ENCODE peak calls at places on chromosomes 6 and 20, in four cellular contexts. One of them, this sample, is unnamed.

GRCh38 chr20:14355791-14356190 is 18.4 kb upstream of the FLRT3 start:
- DNase-seq in stomach: no peak
- DNase-seq in A549: no peak
- DNase-seq in tibial nerve: no peak
- DNase-seq in this sample: no peak

GRCh38 chr6:26175428-26176181 is 88.4 kb downstream of the HFE start:
- DNase-seq in stomach: no peak
- DNase-seq in A549: no peak
- DNase-seq in tibial nerve: no peak
- DNase-seq in this sample: no peak

GRCh38 chr6:32854376-32855178 is 585 bp downstream of the PSMB9 start:
- DNase-seq in stomach: peak
- DNase-seq in A549: peak
- DNase-seq in tibial nerve: no peak
- DNase-seq in this sample: peak

GRCh38 chr20:8049321-8049720 is 29.8 kb upstream of the TMX4 start:
- DNase-seq in stomach: no peak
- DNase-seq in A549: no peak
- DNase-seq in tibial nerve: no peak
- DNase-seq in this sample: no peak

GRCh38 chr6:84428300-84428907 is 201.0 kb upstream of the CEP162 start:
- DNase-seq in stomach: peak
- DNase-seq in A549: peak
- DNase-seq in tibial nerve: peak
- DNase-seq in this sample: no peak

GRCh38 chr6:159762681-159763293 is 942 bp downstream of the ACAT2 start:
- DNase-seq in stomach: no peak
- DNase-seq in A549: no peak
- DNase-seq in tibial nerve: no peak
- DNase-seq in this sample: peak

GRCh38 chr20:56443654-56444540 is 24.5 kb upstream of the RTF2 start:
- DNase-seq in stomach: no peak
- DNase-seq in A549: no peak
- DNase-seq in tibial nerve: no peak
- DNase-seq in this sample: peak

GRCh38 chr6:170480045-170480714 is 72.9 kb downstream of the PSMB1 start:
- DNase-seq in stomach: peak
- DNase-seq in A549: no peak
- DNase-seq in tibial nerve: no peak
- DNase-seq in this sample: no peak

GRCh38 chr6:134636221-134636830 is 313.6 kb downstream of the ALDH8A1 start:
- DNase-seq in stomach: no peak
- DNase-seq in A549: no peak
- DNase-seq in tibial nerve: no peak
- DNase-seq in this sample: no peak

GRCh38 chr6:2966347-2966746 is 5.0 kb downstream of the SERPINB6 start:
- DNase-seq in stomach: no peak
- DNase-seq in A549: no peak
- DNase-seq in tibial nerve: no peak
- DNase-seq in this sample: no peak

GRCh38 chr6:146851837-146852236 is 253.1 kb downstream of the ADGB start:
- DNase-seq in stomach: no peak
- DNase-seq in A549: no peak
- DNase-seq in tibial nerve: no peak
- DNase-seq in this sample: no peak

GRCh38 chr20:34410331-34410730 is 47.3 kb downstream of the ITCH start:
- DNase-seq in stomach: no peak
- DNase-seq in A549: no peak
- DNase-seq in tibial nerve: no peak
- DNase-seq in this sample: no peak
- TF ChIP-seq EP300 in stomach: no peak
- TF ChIP-seq EP300 in A549: no peak
- TF ChIP-seq EP300 in tibial nerve: no peak
- TF ChIP-seq EP300 in this sample: no peak

GRCh38 chr6:91149914-91150674 is 563.2 kb upstream of the MAP3K7 start:
- DNase-seq in stomach: no peak
- DNase-seq in A549: no peak
- DNase-seq in tibial nerve: no peak
- DNase-seq in this sample: no peak

GRCh38 chr6:91149246-91149645 is 562.4 kb upstream of the MAP3K7 start:
- DNase-seq in stomach: no peak
- DNase-seq in A549: no peak
- DNase-seq in tibial nerve: no peak
- DNase-seq in this sample: no peak

GRCh38 chr6:91155129-91155528 is 568.3 kb upstream of the MAP3K7 start:
- DNase-seq in stomach: no peak
- DNase-seq in A549: no peak
- DNase-seq in tibial nerve: no peak
- DNase-seq in this sample: no peak

DNA sequence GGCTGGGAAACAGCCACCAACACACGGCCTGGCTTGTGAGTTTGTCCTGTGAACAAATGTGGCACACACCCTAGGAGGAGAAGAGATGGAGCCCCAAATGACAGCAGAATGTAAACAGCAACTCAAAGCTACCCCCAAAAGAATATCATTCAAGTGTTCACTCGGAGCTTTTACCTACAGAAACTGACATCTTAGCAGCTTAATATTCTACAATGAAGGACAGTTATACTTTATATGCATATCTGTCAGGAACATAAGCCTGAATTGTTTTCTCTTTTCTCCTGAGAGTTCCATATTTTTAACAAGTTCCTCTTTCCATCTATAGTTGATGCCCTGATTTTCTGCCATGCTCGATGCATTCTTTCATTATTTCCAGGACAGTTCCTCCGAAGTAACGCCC is 566.0 kb upstream of the MAP3K7 start:
- DNase-seq in stomach: no peak
- DNase-seq in A549: no peak
- DNase-seq in tibial nerve: no peak
- DNase-seq in this sample: no peak
- TF ChIP-seq EP300 in stomach: no peak
- TF ChIP-seq EP300 in A549: no peak
- TF ChIP-seq EP300 in tibial nerve: no peak
- TF ChIP-seq EP300 in this sample: no peak

GRCh38 chr20:653590-654426 is 808 bp upstream of the SRXN1 start:
- DNase-seq in stomach: no peak
- DNase-seq in A549: no peak
- DNase-seq in tibial nerve: no peak
- DNase-seq in this sample: no peak
- TF ChIP-seq EP300 in stomach: no peak
- TF ChIP-seq EP300 in A549: no peak
- TF ChIP-seq EP300 in tibial nerve: no peak
- TF ChIP-seq EP300 in this sample: no peak

GRCh38 chr6:46393940-46394337 is 97.3 kb downstream of the RCAN2 start:
- DNase-seq in stomach: no peak
- DNase-seq in A549: no peak
- DNase-seq in tibial nerve: no peak
- DNase-seq in this sample: no peak
- TF ChIP-seq EP300 in stomach: no peak
- TF ChIP-seq EP300 in A549: no peak
- TF ChIP-seq EP300 in tibial nerve: no peak
- TF ChIP-seq EP300 in this sample: no peak

DNA sequence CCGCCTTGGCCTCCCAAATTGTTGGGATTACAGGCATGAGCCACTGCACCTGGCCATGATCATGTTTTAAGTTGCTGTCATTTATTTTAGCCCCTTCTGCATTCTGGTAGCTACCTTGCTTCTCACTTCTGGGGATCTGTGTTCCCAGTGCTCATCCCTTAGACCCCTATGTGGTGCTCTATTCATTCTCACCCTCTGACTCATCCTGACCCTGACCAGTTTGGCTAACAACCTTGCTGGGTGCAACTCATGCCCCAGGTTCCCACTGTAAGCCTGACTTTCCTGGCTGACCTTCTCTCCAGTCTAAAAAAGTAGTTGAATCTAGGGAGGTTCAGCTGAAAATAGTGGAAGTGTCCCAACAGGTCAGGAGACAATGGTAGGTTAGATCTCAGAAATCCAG is 47.4 kb downstream of the NOX3 start:
- DNase-seq in stomach: no peak
- DNase-seq in A549: no peak
- DNase-seq in tibial nerve: no peak
- DNase-seq in this sample: no peak
- TF ChIP-seq EP300 in stomach: no peak
- TF ChIP-seq EP300 in A549: no peak
- TF ChIP-seq EP300 in tibial nerve: no peak
- TF ChIP-seq EP300 in this sample: no peak

DNA sequence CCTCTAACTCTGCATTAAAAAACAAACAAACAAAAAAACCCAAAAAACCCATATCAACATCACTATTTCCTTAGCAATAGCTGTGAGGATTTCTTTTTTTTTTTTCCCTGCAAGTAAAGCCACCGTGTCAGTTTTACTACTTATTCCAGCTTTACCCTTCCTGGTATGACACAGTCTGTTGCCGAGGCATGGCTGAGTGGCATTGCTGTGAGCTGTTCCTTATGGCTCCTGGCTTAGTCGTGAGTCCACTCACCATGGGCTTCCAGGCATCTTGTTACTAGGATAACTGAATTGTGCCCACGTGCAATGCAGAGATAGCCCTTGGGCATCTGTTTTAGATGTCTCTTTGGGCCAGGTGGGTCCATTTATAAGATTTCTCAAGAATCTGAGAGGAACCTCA is 84.8 kb downstream of the LRRC1 start:
- DNase-seq in stomach: no peak
- DNase-seq in A549: no peak
- DNase-seq in tibial nerve: no peak
- DNase-seq in this sample: no peak
- TF ChIP-seq EP300 in stomach: no peak
- TF ChIP-seq EP300 in A549: no peak
- TF ChIP-seq EP300 in tibial nerve: no peak
- TF ChIP-seq EP300 in this sample: no peak

This sample was measured in sigmoid colon.